ENCODE peak calls at places on chromosomes 11 and 22, in seven cellular contexts. One of them, this sample, is unnamed.

GRCh38 chr22:23718371-23719165 is 27.8 kb downstream of the RGL4 start:
- DNase-seq in mammary epithelial cell: no peak
- DNase-seq in K562: no peak
- DNase-seq in GM12878: no peak
- DNase-seq in fibroblast of lung: no peak
- DNase-seq in IMR-90: no peak
- DNase-seq in HepG2: no peak
- DNase-seq in this sample: no peak

GRCh38 chr11:116547571-116547970 is 225.2 kb downstream of the BUD13 start:
- DNase-seq in mammary epithelial cell: no peak
- DNase-seq in K562: no peak
- DNase-seq in GM12878: no peak
- DNase-seq in fibroblast of lung: no peak
- DNase-seq in IMR-90: no peak
- DNase-seq in HepG2: no peak
- DNase-seq in this sample: no peak

GRCh38 chr11:57085604-57086003 is 96.1 kb upstream of the LRRC55 start:
- DNase-seq in mammary epithelial cell: no peak
- DNase-seq in K562: no peak
- DNase-seq in GM12878: no peak
- DNase-seq in fibroblast of lung: no peak
- DNase-seq in IMR-90: no peak
- DNase-seq in HepG2: no peak
- DNase-seq in this sample: no peak

GRCh38 chr11:16215352-16215751 is 141.0 kb downstream of the SOX6 start:
- DNase-seq in mammary epithelial cell: no peak
- DNase-seq in K562: no peak
- DNase-seq in GM12878: no peak
- DNase-seq in fibroblast of lung: no peak
- DNase-seq in IMR-90: no peak
- DNase-seq in HepG2: no peak
- DNase-seq in this sample: no peak

GRCh38 chr11:30786392-30787120 is 200.4 kb upstream of the MPPED2 start:
- DNase-seq in mammary epithelial cell: no peak
- DNase-seq in K562: no peak
- DNase-seq in GM12878: no peak
- DNase-seq in fibroblast of lung: peak
- DNase-seq in IMR-90: peak
- DNase-seq in HepG2: peak
- DNase-seq in this sample: no peak

GRCh38 chr11:74849525-74850391 is 99.1 kb downstream of the XRRA1 start:
- DNase-seq in mammary epithelial cell: peak
- DNase-seq in K562: no peak
- DNase-seq in GM12878: no peak
- DNase-seq in fibroblast of lung: peak
- DNase-seq in IMR-90: peak
- DNase-seq in HepG2: peak
- DNase-seq in this sample: peak

GRCh38 chr11:94653561-94653960 is 86.4 kb downstream of the PIWIL4 start:
- DNase-seq in mammary epithelial cell: no peak
- DNase-seq in K562: no peak
- DNase-seq in GM12878: no peak
- DNase-seq in fibroblast of lung: no peak
- DNase-seq in IMR-90: no peak
- DNase-seq in HepG2: no peak
- DNase-seq in this sample: no peak

GRCh38 chr22:32661296-32661695 is 140.2 kb upstream of the TIMP3 start:
- DNase-seq in mammary epithelial cell: peak
- DNase-seq in K562: no peak
- DNase-seq in GM12878: no peak
- DNase-seq in fibroblast of lung: peak
- DNase-seq in IMR-90: peak
- DNase-seq in HepG2: no peak
- DNase-seq in this sample: no peak

GRCh38 chr22:43893266-43893665 is 1.5 kb upstream of the PNPLA5 start:
- DNase-seq in mammary epithelial cell: no peak
- DNase-seq in K562: no peak
- DNase-seq in GM12878: no peak
- DNase-seq in fibroblast of lung: no peak
- DNase-seq in IMR-90: no peak
- DNase-seq in HepG2: no peak
- DNase-seq in this sample: no peak

GRCh38 chr11:14242198-14242597 is 116.8 kb downstream of the RRAS2 start:
- DNase-seq in mammary epithelial cell: no peak
- DNase-seq in K562: no peak
- DNase-seq in GM12878: no peak
- DNase-seq in fibroblast of lung: no peak
- DNase-seq in IMR-90: no peak
- DNase-seq in HepG2: no peak
- DNase-seq in this sample: no peak

GRCh38 chr11:7490054-7490453 is 4.7 kb downstream of the OLFML1 start:
- DNase-seq in mammary epithelial cell: peak
- DNase-seq in K562: no peak
- DNase-seq in GM12878: no peak
- DNase-seq in fibroblast of lung: peak
- DNase-seq in IMR-90: peak
- DNase-seq in HepG2: no peak
- DNase-seq in this sample: no peak

GRCh38 chr22:37095113-37095512 is 14.4 kb downstream of the TMPRSS6 start:
- DNase-seq in mammary epithelial cell: no peak
- DNase-seq in K562: peak
- DNase-seq in GM12878: no peak
- DNase-seq in fibroblast of lung: no peak
- DNase-seq in IMR-90: no peak
- DNase-seq in HepG2: no peak
- DNase-seq in this sample: no peak

DNA sequence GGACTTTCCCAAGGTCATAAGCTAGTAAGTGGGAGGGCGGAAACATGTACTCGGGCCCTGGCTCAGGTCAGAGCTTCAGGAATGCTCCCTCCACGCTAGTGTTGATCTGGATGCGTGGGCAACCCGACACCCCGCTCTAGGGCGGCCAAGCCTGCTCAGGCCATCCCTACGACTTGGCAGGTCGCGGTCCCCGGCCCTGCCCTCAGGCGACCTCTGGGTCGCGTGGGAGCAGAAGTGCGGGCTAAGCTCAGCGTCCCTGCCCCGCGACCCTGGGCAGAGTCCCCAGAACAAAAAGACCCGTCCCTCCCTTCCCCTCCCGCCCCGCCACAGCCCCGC is 781 bp upstream of the TEF start:
- DNase-seq in mammary epithelial cell: peak
- DNase-seq in K562: no peak
- DNase-seq in GM12878: no peak
- DNase-seq in fibroblast of lung: peak
- DNase-seq in IMR-90: peak
- DNase-seq in HepG2: peak
- DNase-seq in this sample: no peak
- H3K4me3 ChIP-seq in mammary epithelial cell: peak
- H3K4me3 ChIP-seq in K562: peak
- H3K4me3 ChIP-seq in GM12878: peak
- H3K4me3 ChIP-seq in fibroblast of lung: peak
- H3K4me3 ChIP-seq in IMR-90: peak
- H3K4me3 ChIP-seq in HepG2: peak
- H3K4me3 ChIP-seq in this sample: peak

GRCh38 chr11:33721984-33722383 is 14.2 kb downstream of the CD59 start:
- DNase-seq in mammary epithelial cell: no peak
- DNase-seq in K562: no peak
- DNase-seq in GM12878: no peak
- DNase-seq in fibroblast of lung: no peak
- DNase-seq in IMR-90: no peak
- DNase-seq in HepG2: no peak
- DNase-seq in this sample: no peak
- H3K9ac ChIP-seq in mammary epithelial cell: peak
- H3K9ac ChIP-seq in K562: no peak
- H3K9ac ChIP-seq in GM12878: no peak
- H3K9ac ChIP-seq in fibroblast of lung: peak
- H3K9ac ChIP-seq in IMR-90: no peak
- H3K9ac ChIP-seq in HepG2: no peak
- H3K9ac ChIP-seq in this sample: no peak

DNA sequence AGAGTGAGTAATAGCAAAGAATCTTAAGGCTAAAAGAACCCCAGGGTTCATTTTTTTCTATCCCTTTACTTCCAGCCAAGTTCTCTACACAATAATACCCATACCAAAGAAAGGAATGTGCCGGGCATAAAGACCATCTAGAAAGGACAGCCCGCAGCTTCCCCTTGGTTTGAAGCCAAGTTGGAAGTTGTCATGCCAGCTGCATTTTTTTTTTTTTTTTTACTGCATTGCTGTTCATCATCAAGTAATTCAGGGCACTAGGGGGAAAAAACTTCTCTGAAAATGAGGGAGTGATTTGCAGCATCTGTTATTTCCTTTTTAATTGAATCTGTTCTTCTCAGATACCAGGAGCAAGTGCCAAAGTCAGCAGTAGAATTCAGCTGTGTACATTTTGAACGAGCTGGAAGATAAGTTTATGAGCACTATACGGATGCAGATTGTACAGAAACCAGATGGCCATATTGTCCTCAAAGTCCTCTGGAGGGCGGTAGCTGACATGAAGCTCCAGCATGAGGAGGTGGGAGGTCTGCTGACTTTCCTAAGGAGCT is 56.4 kb downstream of the UBASH3B start:
- DNase-seq in mammary epithelial cell: peak
- DNase-seq in K562: no peak
- DNase-seq in GM12878: no peak
- DNase-seq in fibroblast of lung: peak
- DNase-seq in IMR-90: no peak
- DNase-seq in HepG2: no peak
- DNase-seq in this sample: no peak
- H3K4me2 ChIP-seq in mammary epithelial cell: no peak
- H3K4me2 ChIP-seq in K562: no peak
- H3K4me2 ChIP-seq in GM12878: no peak
- H3K4me2 ChIP-seq in fibroblast of lung: no peak
- H3K4me2 ChIP-seq in IMR-90: no peak
- H3K4me2 ChIP-seq in HepG2: no peak
- H3K4me2 ChIP-seq in this sample: no peak

DNA sequence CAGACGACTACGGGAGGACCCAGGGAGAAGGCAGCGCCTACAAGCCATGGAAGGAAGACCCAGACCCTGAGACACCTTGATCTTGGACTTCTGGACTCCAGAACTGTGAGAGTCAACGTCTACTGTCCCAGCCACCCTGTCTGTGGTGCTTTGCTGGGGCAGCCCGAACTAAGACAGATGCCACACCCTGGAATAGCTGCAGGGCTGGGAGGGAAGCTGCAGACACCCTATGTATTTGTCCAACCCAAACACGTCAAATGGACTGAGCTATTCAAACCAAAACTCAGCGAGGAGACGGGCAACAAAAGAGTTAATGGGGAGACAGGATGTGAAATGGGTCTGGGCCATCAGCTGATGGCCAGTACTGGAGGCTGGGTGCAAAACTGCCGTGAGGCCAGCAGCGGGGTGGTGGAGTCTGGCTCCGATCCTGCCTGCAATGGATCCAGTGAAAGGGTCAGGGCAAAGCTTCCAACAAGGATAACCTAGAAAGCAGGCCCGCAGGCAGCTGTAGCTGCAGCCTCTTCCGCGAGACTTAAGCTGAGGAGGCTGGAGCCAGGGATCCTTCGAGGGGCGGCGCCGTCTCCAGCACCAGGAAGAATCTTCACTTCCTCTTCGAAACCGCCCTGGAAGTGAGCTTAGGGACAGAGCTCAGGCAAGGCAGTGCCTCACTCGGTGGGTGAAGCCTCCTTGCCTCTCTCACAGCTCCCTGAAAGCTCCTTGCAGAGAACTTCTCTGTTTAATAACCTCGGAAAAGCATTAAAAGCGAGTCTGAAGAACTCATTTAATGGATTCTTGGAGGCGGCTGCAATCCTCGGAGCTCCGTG is 169.6 kb downstream of the CTTN start:
- DNase-seq in mammary epithelial cell: no peak
- DNase-seq in K562: no peak
- DNase-seq in GM12878: no peak
- DNase-seq in fibroblast of lung: peak
- DNase-seq in IMR-90: peak
- DNase-seq in HepG2: no peak
- DNase-seq in this sample: peak
- H3K4me3 ChIP-seq in mammary epithelial cell: peak
- H3K4me3 ChIP-seq in K562: peak
- H3K4me3 ChIP-seq in GM12878: no peak
- H3K4me3 ChIP-seq in fibroblast of lung: peak
- H3K4me3 ChIP-seq in IMR-90: peak
- H3K4me3 ChIP-seq in HepG2: no peak
- H3K4me3 ChIP-seq in this sample: no peak

GRCh38 chr11:120401506-120401905 is 65.3 kb downstream of the ARHGEF12 start:
- DNase-seq in mammary epithelial cell: peak
- DNase-seq in K562: no peak
- DNase-seq in GM12878: no peak
- DNase-seq in fibroblast of lung: peak
- DNase-seq in IMR-90: no peak
- DNase-seq in HepG2: no peak
- DNase-seq in this sample: no peak

GRCh38 chr11:120403966-120404365 is 67.8 kb downstream of the ARHGEF12 start:
- DNase-seq in mammary epithelial cell: no peak
- DNase-seq in K562: no peak
- DNase-seq in GM12878: no peak
- DNase-seq in fibroblast of lung: no peak
- DNase-seq in IMR-90: no peak
- DNase-seq in HepG2: no peak
- DNase-seq in this sample: no peak

GRCh38 chr11:120398184-120398583 is 62.0 kb downstream of the ARHGEF12 start:
- DNase-seq in mammary epithelial cell: no peak
- DNase-seq in K562: no peak
- DNase-seq in GM12878: no peak
- DNase-seq in fibroblast of lung: peak
- DNase-seq in IMR-90: peak
- DNase-seq in HepG2: no peak
- DNase-seq in this sample: no peak

GRCh38 chr11:120399312-120399711 is 63.1 kb downstream of the ARHGEF12 start:
- DNase-seq in mammary epithelial cell: no peak
- DNase-seq in K562: no peak
- DNase-seq in GM12878: no peak
- DNase-seq in fibroblast of lung: peak
- DNase-seq in IMR-90: no peak
- DNase-seq in HepG2: no peak
- DNase-seq in this sample: no peak

DNA sequence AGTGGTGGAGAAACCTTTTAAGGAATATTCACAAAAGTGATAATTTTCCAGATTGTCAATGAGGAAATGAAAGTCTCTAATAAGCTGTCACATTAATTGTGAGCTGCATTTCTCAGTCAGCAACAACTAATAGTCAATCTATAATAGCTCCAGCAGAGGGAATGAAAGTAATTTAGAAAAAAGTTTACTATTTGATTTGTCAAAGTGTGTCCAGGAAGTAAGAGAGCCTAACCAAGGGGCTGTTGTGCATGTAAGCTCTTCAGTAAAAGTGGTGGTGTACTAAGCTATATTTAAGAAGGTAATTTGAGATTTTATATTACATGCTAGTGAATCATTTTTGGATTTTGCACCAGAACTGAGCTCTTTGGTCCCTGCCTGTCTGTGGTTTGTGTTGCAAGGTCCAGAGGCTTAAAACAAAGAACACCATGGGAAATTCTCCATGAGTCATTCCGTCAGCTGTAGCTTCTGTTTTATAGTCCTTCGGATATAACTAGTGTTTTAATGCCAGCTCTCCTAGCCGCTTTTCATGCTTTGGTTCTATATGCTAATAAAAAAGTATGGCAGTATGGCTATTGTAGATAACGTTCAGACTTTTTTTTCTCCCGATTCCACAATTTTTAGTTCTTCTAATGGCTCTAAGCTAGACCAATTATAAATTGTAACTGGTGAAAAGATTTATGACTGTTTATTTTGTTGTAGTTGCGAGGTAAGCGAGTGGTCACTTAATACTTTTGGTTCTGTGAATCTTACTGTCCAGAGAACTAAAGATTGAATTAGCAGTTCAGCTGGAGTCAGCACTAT is 64.6 kb downstream of the ARHGEF12 start:
- DNase-seq in mammary epithelial cell: peak
- DNase-seq in K562: no peak
- DNase-seq in GM12878: peak
- DNase-seq in fibroblast of lung: peak
- DNase-seq in IMR-90: peak
- DNase-seq in HepG2: peak
- DNase-seq in this sample: no peak
- H3K9ac ChIP-seq in mammary epithelial cell: peak
- H3K9ac ChIP-seq in K562: no peak
- H3K9ac ChIP-seq in GM12878: no peak
- H3K9ac ChIP-seq in fibroblast of lung: peak
- H3K9ac ChIP-seq in IMR-90: peak
- H3K9ac ChIP-seq in HepG2: peak
- H3K9ac ChIP-seq in this sample: no peak